ENCODE peak calls at places on chromosomes 1 and 21, in seven cellular contexts. H is NT2/D1; E is activated CD8-positive, alpha-beta memory T cell treated with anti-CD3 and anti-CD28 coated beads for 48 hours; O is RWPE1; V is NCI-H1105 treated with DMSO at 0.1 percent for 48 hours; B is caudate nucleus; U is activated CD4-positive, alpha-beta T cell treated with anti-CD3 and anti-CD28 coated beads, Interleukin-2, amount 50 U/mL, for 1 hour. T is an unnamed sample.

GRCh38 chr1:54273092-54273836 is 73.3 kb downstream of the MRPL37 start:
- DNase-seq in V (no peak), H (no peak), E (no peak), B (peak), O (no peak), U (no peak), T (peak)

GRCh38 chr1:173459885-173460284 is 17.2 kb upstream of the PRDX6 start:
- DNase-seq in E (no peak), V (no peak), B (no peak), U (no peak), O (no peak), H (no peak), T (no peak)

GRCh38 chr1:150311762-150312161 is 9.6 kb upstream of the PRPF3 start:
- DNase-seq in O (no peak), B (no peak), E (no peak), H (no peak), V (no peak), U (no peak), T (no peak)

GRCh38 chr1:51070640-51071039 is 31.4 kb upstream of the C1orf185 start:
- DNase-seq in B (no peak), U (no peak), E (no peak), V (no peak), O (peak), H (no peak), T (no peak)

GRCh38 chr1:52659356-52659755 is 26.4 kb downstream of the SHISAL2A start:
- DNase-seq in O (peak), V (no peak), B (no peak), E (peak), H (no peak), U (no peak), T (no peak)

GRCh38 chr1:162678439-162678838 is 46.2 kb downstream of the DDR2 start:
- DNase-seq in B (no peak), V (no peak), E (no peak), H (no peak), U (no peak), O (peak), T (no peak)

GRCh38 chr21:45009616-45010015 is 64.8 kb upstream of the ADARB1 start:
- DNase-seq in V (no peak), O (no peak), H (no peak), E (no peak), U (no peak), B (no peak), T (no peak)

GRCh38 chr1:116289219-116289618 is 83.8 kb upstream of the ATP1A1 start:
- DNase-seq in O (no peak), V (no peak), B (no peak), E (no peak), U (no peak), H (no peak), T (no peak)

GRCh38 chr21:39020751-39021474 is 162.3 kb downstream of the PSMG1 start:
- DNase-seq in U (no peak), B (no peak), V (no peak), O (peak), H (no peak), E (no peak), T (no peak)

GRCh38 chr1:21547876-21548275 is 38.7 kb downstream of the ALPL start:
- DNase-seq in O (no peak), V (no peak), B (peak), U (no peak), H (no peak), E (no peak), T (peak)

GRCh38 chr1:246667773-246668172 is 56.4 kb upstream of the SCCPDH start:
- DNase-seq in E (no peak), H (no peak), B (no peak), O (no peak), V (no peak), U (no peak), T (no peak)

T was measured in C1 segment of cervical spinal cord.